ENCODE peak calls at places on chromosomes 12 and 14, in five cellular contexts. S, E, W, F and Z are unnamed samples.
A peak's percentile ranks its signal among the peaks of the same experiment; 100 is the strongest.

GRCh38 chr12:91772411-91772810 is 373.2 kb downstream of the BTG1 start:
- DNase-seq in S (no peak), E (no peak), W (no peak), F (no peak), Z (no peak)

GRCh38 chr14:23252420-23253333 is 14.9 kb downstream of the RNF212B start:
- DNase-seq in S (no peak), E (no peak), W (no peak), F (no peak), Z (no peak)

GRCh38 chr12:43786899-43787693 is 19.0 kb downstream of the TWF1 start:
- DNase-seq in S (no peak), E (no peak), W (no peak), F (no peak), Z (no peak)

GRCh38 chr12:9077576-9078031 is 38.1 kb downstream of the A2M start:
- DNase-seq in S (no peak), E (no peak), W (no peak), F (no peak), Z (no peak)

GRCh38 chr12:34033628-34034296 is 11.5 kb downstream of the ALG10 start:
- DNase-seq in S (no peak), E (no peak), W (no peak), F (no peak), Z (no peak)

GRCh38 chr14:43359317-43359716 is 1147.8 kb downstream of the FSCB start:
- DNase-seq in S (peak; percentile 33), E (no peak), W (peak; percentile 26), F (no peak), Z (no peak)

GRCh38 chr14:52827426-52827825 is 36.0 kb upstream of the GNPNAT1 start:
- DNase-seq in S (no peak), E (no peak), W (no peak), F (no peak), Z (no peak)

GRCh38 chr14:42884100-42884499 is 1277.4 kb downstream of the LRFN5 start:
- DNase-seq in S (no peak), E (no peak), W (no peak), F (no peak), Z (no peak)

GRCh38 chr12:57370696-57371095 is 60.1 kb downstream of the R3HDM2 start:
- DNase-seq in S (no peak), E (no peak), W (no peak), F (no peak), Z (no peak)

GRCh38 chr14:76955575-76956252 is 72.8 kb downstream of the IRF2BPL start:
- DNase-seq in S (no peak), E (peak; percentile 51), W (no peak), F (peak; percentile 79), Z (no peak)

GRCh38 chr12:71392521-71393145 is 47.0 kb upstream of the LGR5 start:
- DNase-seq in S (no peak), E (no peak), W (peak; percentile 20), F (no peak), Z (no peak)

GRCh38 chr14:50615566-50615965 is 52.5 kb downstream of the SAV1 start:
- DNase-seq in S (no peak), E (no peak), W (no peak), F (no peak), Z (no peak)

GRCh38 chr12:117032593-117033381 is 66.4 kb downstream of the TESC start:
- DNase-seq in S (peak; percentile 90), E (no peak), W (peak; percentile 89), F (no peak), Z (no peak)

GRCh38 chr12:4449862-4450222 is 4.2 kb upstream of the FGF6 start:
- DNase-seq in S (peak; percentile 62), E (no peak), W (peak; percentile 53), F (no peak), Z (peak; percentile 26)

GRCh38 chr12:70637286-70637685 is at the start of gene PTPRB:
- DNase-seq in S (no peak), E (no peak), W (no peak), F (no peak), Z (no peak)

GRCh38 chr12:74903522-74903921 is 306.1 kb downstream of the KCNC2 start:
- DNase-seq in S (no peak), E (no peak), W (no peak), F (no peak), Z (no peak)

GRCh38 chr14:23076785-23077408 is 18.0 kb downstream of the ACIN1 start:
- DNase-seq in S (no peak), E (no peak), W (no peak), F (no peak), Z (no peak)

DNA sequence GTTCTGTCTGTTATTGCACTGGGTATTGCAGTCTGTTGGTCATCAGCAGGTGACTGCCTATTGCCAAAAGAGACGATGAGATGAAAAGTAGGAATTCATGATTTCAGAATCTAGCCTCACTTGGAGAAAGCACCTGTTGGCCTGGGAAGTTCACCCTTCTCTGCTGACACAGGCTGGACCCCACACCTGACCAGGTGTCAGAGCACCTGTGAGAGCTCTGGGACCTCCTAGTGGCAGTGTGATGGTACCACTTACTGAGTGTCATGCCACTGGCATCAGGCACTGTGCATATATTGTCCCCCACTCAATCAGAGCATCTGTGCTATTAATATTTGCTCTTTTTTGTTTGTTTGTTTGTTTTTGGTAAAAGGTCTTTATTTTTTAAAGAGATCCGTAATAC is 68.0 kb downstream of the RASSF3 start:
- DNase-seq in S (no peak), E (no peak), W (no peak), F (no peak), Z (no peak)
- TF ChIP-seq CTCF in S (peak; percentile 11), E (no peak), W (no peak), F (no peak), Z (no peak)

GRCh38 chr14:98325761-98326160 is 946.2 kb downstream of the BCL11B start:
- DNase-seq in S (no peak), E (no peak), W (no peak), F (no peak), Z (no peak)

GRCh38 chr14:98321838-98322237 is 950.2 kb downstream of the BCL11B start:
- DNase-seq in S (no peak), E (no peak), W (no peak), F (no peak), Z (no peak)

DNA sequence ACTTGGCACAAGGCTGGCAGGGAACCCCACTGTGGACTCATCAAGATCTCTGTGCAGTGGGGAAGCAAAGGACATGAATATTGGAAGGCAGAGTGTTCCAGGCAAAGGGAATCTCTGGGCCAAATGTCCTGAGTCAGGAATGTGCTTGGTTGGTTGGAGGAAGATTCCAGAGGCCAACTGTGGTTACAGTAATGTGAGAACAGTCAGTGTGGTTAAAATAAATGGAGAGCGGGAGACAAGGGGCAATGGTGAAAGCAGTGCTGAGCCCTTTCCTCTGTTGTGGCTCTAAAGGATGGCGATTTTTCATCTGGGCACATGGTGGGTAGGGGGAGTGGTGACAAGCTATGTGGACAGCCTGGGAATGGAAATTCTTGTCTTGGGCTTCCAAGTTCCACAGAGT is 948.1 kb downstream of the BCL11B start:
- DNase-seq in S (no peak), E (no peak), W (no peak), F (no peak), Z (no peak)
- H3K9me3 ChIP-seq in S (no peaks in the 10 kb centered on the region), E (peaks cover 6% of the 10 kb centered on the region), W (no peaks in the 10 kb centered on the region), F (no peaks in the 10 kb centered on the region), Z (no peaks in the 10 kb centered on the region)

DNA sequence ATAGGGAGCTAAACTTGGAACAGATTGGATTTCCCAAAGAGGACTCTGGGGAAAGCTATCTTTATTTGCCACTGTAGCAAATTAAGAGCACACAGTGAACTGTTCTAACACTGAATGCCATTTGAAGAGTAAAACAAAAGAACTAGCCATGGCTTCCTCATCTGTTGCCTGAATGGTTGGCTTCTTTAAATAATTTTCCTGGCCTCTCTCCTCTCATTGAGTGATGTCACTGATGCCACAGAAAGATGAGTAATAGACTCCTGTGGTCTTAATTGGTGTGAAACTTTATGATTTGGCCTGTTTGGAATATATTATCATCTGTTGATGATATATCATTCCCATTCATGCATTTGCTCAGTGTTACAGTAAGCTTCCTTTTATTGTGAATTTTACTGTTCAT is 42.5 kb downstream of the WDR20 start:
- DNase-seq in S (no peak), E (no peak), W (no peak), F (no peak), Z (no peak)
- H3K27ac ChIP-seq in S (no peak overlapping the region), E (no peak overlapping the region), W (no peak overlapping the region), F (peak overlapping the region; percentile 84), Z (no peak overlapping the region)

DNA sequence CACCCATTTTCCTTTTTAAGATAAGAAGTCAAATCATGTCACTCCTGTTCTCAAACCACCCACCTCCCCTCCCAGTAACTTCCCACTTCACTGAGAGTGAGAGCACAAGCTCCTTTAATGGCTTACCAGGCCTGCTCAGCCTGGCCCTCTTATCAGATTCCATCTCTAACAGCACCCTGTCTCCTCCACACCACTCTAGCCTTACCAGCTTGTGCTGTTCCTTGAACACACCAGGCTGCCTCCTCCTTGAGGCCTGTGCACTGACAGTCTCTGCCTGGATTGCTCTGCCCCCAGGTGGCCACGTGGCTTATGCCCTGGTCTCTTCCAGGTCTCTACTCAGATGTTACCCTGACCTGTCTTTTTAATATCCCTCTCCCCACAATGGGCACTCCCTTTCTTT is 40.1 kb upstream of the EVL start:
- DNase-seq in S (no peak), E (peak; percentile 13), W (peak; percentile 18), F (no peak), Z (peak; percentile 38)
- TF ChIP-seq CTCF in S (no peak), E (no peak), W (no peak), F (peak; percentile 34), Z (no peak)

DNA sequence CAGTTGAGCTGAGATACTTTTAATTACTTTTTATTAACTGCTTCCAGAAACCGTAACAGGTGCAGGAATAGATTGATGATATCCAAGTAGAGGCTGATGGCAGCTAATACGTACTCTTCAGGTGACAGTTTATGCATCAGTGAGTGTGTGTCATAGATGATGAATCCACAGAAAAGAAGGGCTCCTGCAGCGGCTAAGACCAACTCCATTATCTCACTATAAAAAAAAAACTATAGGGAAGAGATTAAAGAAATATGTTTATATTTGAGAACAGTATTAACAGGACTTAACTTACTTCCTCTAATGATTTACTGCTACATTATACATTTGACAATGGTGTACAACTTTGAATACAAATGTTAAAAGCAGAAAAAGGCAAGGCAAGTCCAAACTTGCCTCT is 7.4 kb upstream of the LLPH start:
- DNase-seq in S (no peak), E (no peak), W (no peak), F (no peak), Z (no peak)
- H3K9me3 ChIP-seq in S (no peaks in the 10 kb centered on the region), E (peaks cover 23% of the 10 kb centered on the region), W (no peaks in the 10 kb centered on the region), F (peaks cover 12% of the 10 kb centered on the region), Z (peaks cover 2% of the 10 kb centered on the region)